ENCODE peak calls at places on chromosomes 6 and 20, in five cellular contexts. One of them, this sample, is unnamed.

GRCh38 chr6:53752856-53753255 is 41.9 kb upstream of the LRRC1 start:
- DNase-seq in IMR-90: peak; percentile 72
- DNase-seq in HCT116: no peak
- DNase-seq in SK-N-SH: no peak
- DNase-seq in neural progenitor cell: no peak
- DNase-seq in this sample: no peak

GRCh38 chr20:59776626-59777320 is 156.7 kb downstream of the SYCP2 start:
- DNase-seq in SK-N-SH: peak; percentile 7
- DNase-seq in IMR-90: no peak
- DNase-seq in HCT116: no peak
- DNase-seq in neural progenitor cell: no peak
- DNase-seq in this sample: no peak

GRCh38 chr6:36977470-36977941 is 8.5 kb downstream of the MTCH1 start:
- DNase-seq in HCT116: no peak
- DNase-seq in SK-N-SH: no peak
- DNase-seq in IMR-90: no peak
- DNase-seq in neural progenitor cell: peak; percentile 52
- DNase-seq in this sample: peak; percentile 67

GRCh38 chr20:38190936-38191371 is 25.9 kb upstream of the TGM2 start:
- DNase-seq in IMR-90: no peak
- DNase-seq in SK-N-SH: peak; percentile 80
- DNase-seq in neural progenitor cell: no peak
- DNase-seq in HCT116: no peak
- DNase-seq in this sample: no peak

GRCh38 chr6:37308084-37308817 is 45.5 kb upstream of the RNF8 start:
- DNase-seq in neural progenitor cell: no peak
- DNase-seq in HCT116: no peak
- DNase-seq in SK-N-SH: no peak
- DNase-seq in IMR-90: peak; percentile 76
- DNase-seq in this sample: no peak

GRCh38 chr6:31450736-31451135 is 47.2 kb upstream of the MICB start:
- DNase-seq in HCT116: no peak
- DNase-seq in IMR-90: no peak
- DNase-seq in SK-N-SH: no peak
- DNase-seq in neural progenitor cell: no peak
- DNase-seq in this sample: no peak

GRCh38 chr6:35500782-35501181 is 3.9 kb upstream of the TEAD3 start:
- DNase-seq in IMR-90: peak; percentile 76
- DNase-seq in SK-N-SH: no peak
- DNase-seq in HCT116: no peak
- DNase-seq in neural progenitor cell: no peak
- DNase-seq in this sample: peak; percentile 80

GRCh38 chr6:130070747-130071146 is 52.4 kb downstream of the L3MBTL3 start:
- DNase-seq in HCT116: no peak
- DNase-seq in neural progenitor cell: peak; percentile 7
- DNase-seq in IMR-90: no peak
- DNase-seq in SK-N-SH: peak; percentile 6
- DNase-seq in this sample: no peak

GRCh38 chr6:141809901-141810300 is 322.8 kb upstream of the GJE1 start:
- DNase-seq in SK-N-SH: no peak
- DNase-seq in IMR-90: peak; percentile 34
- DNase-seq in HCT116: no peak
- DNase-seq in neural progenitor cell: no peak
- DNase-seq in this sample: no peak

GRCh38 chr20:47144463-47144862 is 212.0 kb downstream of the ZMYND8 start:
- DNase-seq in neural progenitor cell: no peak
- DNase-seq in IMR-90: no peak
- DNase-seq in HCT116: no peak
- DNase-seq in SK-N-SH: no peak
- DNase-seq in this sample: no peak

GRCh38 chr20:20012517-20012916 is 4.6 kb upstream of the NAA20 start:
- DNase-seq in neural progenitor cell: no peak
- DNase-seq in IMR-90: no peak
- DNase-seq in SK-N-SH: no peak
- DNase-seq in HCT116: no peak
- DNase-seq in this sample: no peak

GRCh38 chr20:50513169-50514034 is 3.2 kb downstream of the PTPN1 start:
- DNase-seq in HCT116: no peak
- DNase-seq in neural progenitor cell: no peak
- DNase-seq in IMR-90: peak; percentile 80
- DNase-seq in SK-N-SH: no peak
- DNase-seq in this sample: no peak

GRCh38 chr6:31171931-31172882 is 1.7 kb upstream of the POU5F1 start:
- DNase-seq in IMR-90: no peak
- DNase-seq in HCT116: no peak
- DNase-seq in neural progenitor cell: peak; percentile 36
- DNase-seq in SK-N-SH: no peak
- DNase-seq in this sample: peak; percentile 83

GRCh38 chr6:18388942-18389341 is 1.8 kb downstream of the RNF144B start:
- DNase-seq in IMR-90: peak; percentile 77
- DNase-seq in SK-N-SH: no peak
- DNase-seq in neural progenitor cell: no peak
- DNase-seq in HCT116: no peak
- DNase-seq in this sample: peak; percentile 45

GRCh38 chr6:54112171-54112650 is 968 bp downstream of the MLIP start:
- DNase-seq in SK-N-SH: no peak
- DNase-seq in HCT116: no peak
- DNase-seq in neural progenitor cell: no peak
- DNase-seq in IMR-90: no peak
- DNase-seq in this sample: peak; percentile 13

GRCh38 chr20:51531141-51531710 is 11.3 kb downstream of the NFATC2 start:
- DNase-seq in SK-N-SH: no peak
- DNase-seq in IMR-90: peak; percentile 36
- DNase-seq in neural progenitor cell: no peak
- DNase-seq in HCT116: peak; percentile 76
- DNase-seq in this sample: no peak

GRCh38 chr6:139648430-139649000 is 274.1 kb upstream of the CITED2 start:
- DNase-seq in SK-N-SH: no peak
- DNase-seq in IMR-90: no peak
- DNase-seq in HCT116: no peak
- DNase-seq in neural progenitor cell: no peak
- DNase-seq in this sample: no peak

GRCh38 chr6:115591973-115592486 is 468.7 kb downstream of the FRK start:
- DNase-seq in neural progenitor cell: no peak
- DNase-seq in HCT116: no peak
- DNase-seq in SK-N-SH: no peak
- DNase-seq in IMR-90: peak; percentile 7
- DNase-seq in this sample: no peak

GRCh38 chr6:46452312-46452917 is 38.8 kb downstream of the RCAN2 start:
- DNase-seq in SK-N-SH: no peak
- DNase-seq in IMR-90: no peak
- DNase-seq in HCT116: no peak
- DNase-seq in neural progenitor cell: no peak
- DNase-seq in this sample: no peak

GRCh38 chr20:57241592-57241991 is 24.8 kb downstream of the BMP7 start:
- DNase-seq in HCT116: no peak
- DNase-seq in IMR-90: no peak
- DNase-seq in SK-N-SH: peak; percentile 78
- DNase-seq in neural progenitor cell: no peak
- DNase-seq in this sample: no peak

GRCh38 chr6:66599541-66599940 is 892.5 kb upstream of the EYS start:
- DNase-seq in IMR-90: no peak
- DNase-seq in neural progenitor cell: no peak
- DNase-seq in SK-N-SH: no peak
- DNase-seq in HCT116: no peak
- DNase-seq in this sample: no peak

GRCh38 chr6:50056242-50056641 is 6.5 kb upstream of the DEFB112 start:
- DNase-seq in IMR-90: no peak
- DNase-seq in neural progenitor cell: no peak
- DNase-seq in SK-N-SH: no peak
- DNase-seq in HCT116: no peak
- DNase-seq in this sample: no peak

GRCh38 chr20:41387433-41387832 is 20.8 kb upstream of the EMILIN3 start:
- DNase-seq in neural progenitor cell: peak; percentile 74
- DNase-seq in SK-N-SH: peak; percentile 58
- DNase-seq in HCT116: no peak
- DNase-seq in IMR-90: no peak
- DNase-seq in this sample: peak; percentile 61

DNA sequence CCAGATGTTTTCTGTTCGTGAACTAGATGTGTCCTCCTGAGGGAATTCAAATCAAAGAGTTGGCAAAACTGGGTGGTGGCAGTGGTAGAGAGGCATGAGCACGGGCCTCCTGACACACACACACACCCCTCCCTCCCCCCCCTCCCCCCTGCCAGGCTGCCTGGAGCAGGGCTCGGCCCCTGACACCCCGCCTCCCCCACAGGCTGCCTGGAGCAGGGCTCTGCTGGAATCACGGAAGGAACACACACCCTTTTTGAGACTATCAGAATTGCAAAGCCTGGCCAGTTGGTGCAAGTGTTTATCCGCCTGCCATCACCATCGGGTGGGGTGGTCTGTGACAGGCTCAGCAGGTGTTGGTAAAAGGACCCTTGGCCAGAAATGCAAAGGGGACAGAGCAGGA is 59.0 kb downstream of the FAM120B start:
- DNase-seq in SK-N-SH: peak; percentile 33
- DNase-seq in neural progenitor cell: no peak
- DNase-seq in HCT116: no peak
- DNase-seq in IMR-90: no peak
- DNase-seq in this sample: no peak
- H3K4me2 ChIP-seq in SK-N-SH: no peak overlapping the region
- H3K4me2 ChIP-seq in neural progenitor cell: no peak overlapping the region
- H3K4me2 ChIP-seq in HCT116: no peak overlapping the region
- H3K4me2 ChIP-seq in IMR-90: no peak overlapping the region
- H3K4me2 ChIP-seq in this sample: no peak overlapping the region

DNA sequence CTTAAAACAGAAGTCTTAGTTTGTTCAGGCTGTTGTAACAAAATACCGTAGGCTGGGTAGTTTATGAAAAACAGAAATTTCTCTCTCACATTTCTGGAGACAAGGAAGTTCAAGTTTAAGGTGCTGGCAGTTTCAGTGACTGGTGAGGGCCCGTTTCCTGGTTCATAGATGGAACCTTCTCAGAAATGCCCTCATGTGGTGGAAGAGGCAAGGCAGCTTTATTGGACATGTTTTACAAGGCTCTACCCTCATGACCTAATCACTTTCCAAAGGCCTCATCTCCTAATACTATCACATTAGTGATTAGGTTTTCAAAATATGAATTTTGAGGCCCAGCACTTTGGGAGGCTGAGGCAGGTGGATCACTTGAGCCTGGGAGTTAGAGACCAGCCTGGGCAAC is 2.4 kb downstream of the HEBP2 start:
- DNase-seq in neural progenitor cell: no peak
- DNase-seq in IMR-90: no peak
- DNase-seq in SK-N-SH: no peak
- DNase-seq in HCT116: no peak
- DNase-seq in this sample: no peak
- H3K4me2 ChIP-seq in neural progenitor cell: no peak overlapping the region
- H3K4me2 ChIP-seq in IMR-90: no peak overlapping the region
- H3K4me2 ChIP-seq in SK-N-SH: no peak overlapping the region
- H3K4me2 ChIP-seq in HCT116: no peak overlapping the region
- H3K4me2 ChIP-seq in this sample: no peak overlapping the region

GRCh38 chr6:90298459-90299053 is 1.9 kb upstream of the BACH2 start:
- DNase-seq in neural progenitor cell: no peak
- DNase-seq in HCT116: no peak
- DNase-seq in SK-N-SH: no peak
- DNase-seq in IMR-90: no peak
- DNase-seq in this sample: peak; percentile 30
- H3K4me2 ChIP-seq in neural progenitor cell: no peak overlapping the region
- H3K4me2 ChIP-seq in HCT116: no peak overlapping the region
- H3K4me2 ChIP-seq in SK-N-SH: no peak overlapping the region
- H3K4me2 ChIP-seq in IMR-90: no peak overlapping the region
- H3K4me2 ChIP-seq in this sample: no peak overlapping the region

DNA sequence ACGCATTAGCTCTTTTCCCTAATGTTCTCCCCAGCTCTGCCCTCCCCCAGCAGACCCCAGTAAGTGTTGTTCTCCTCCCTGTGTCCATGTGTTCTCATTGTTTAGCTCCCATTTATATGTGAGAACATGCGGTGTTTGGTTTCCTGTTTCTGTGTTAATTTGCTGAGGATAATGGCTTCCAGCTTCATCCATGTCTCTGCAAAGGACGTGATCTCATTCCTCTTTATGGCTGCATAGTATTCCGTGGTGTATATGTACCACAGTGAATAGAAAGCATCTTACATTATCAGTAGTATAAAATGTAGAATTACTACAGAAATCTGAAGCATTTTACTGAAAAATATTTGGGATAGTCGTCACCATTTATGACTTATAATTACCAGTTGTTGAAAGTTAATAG is 21.8 kb downstream of the HLA-DRA start:
- DNase-seq in neural progenitor cell: no peak
- DNase-seq in HCT116: no peak
- DNase-seq in SK-N-SH: no peak
- DNase-seq in IMR-90: no peak
- DNase-seq in this sample: no peak
- H3K4me2 ChIP-seq in neural progenitor cell: no peak overlapping the region
- H3K4me2 ChIP-seq in HCT116: no peak overlapping the region
- H3K4me2 ChIP-seq in SK-N-SH: no peak overlapping the region
- H3K4me2 ChIP-seq in IMR-90: no peak overlapping the region
- H3K4me2 ChIP-seq in this sample: no peak overlapping the region

GRCh38 chr6:95967594-95967993 is 48.2 kb upstream of the FUT9 start:
- DNase-seq in neural progenitor cell: no peak
- DNase-seq in IMR-90: no peak
- DNase-seq in HCT116: no peak
- DNase-seq in SK-N-SH: no peak
- DNase-seq in this sample: no peak
- H3K4me2 ChIP-seq in neural progenitor cell: no peak overlapping the region
- H3K4me2 ChIP-seq in IMR-90: no peak overlapping the region
- H3K4me2 ChIP-seq in HCT116: no peak overlapping the region
- H3K4me2 ChIP-seq in SK-N-SH: no peak overlapping the region
- H3K4me2 ChIP-seq in this sample: no peak overlapping the region

DNA sequence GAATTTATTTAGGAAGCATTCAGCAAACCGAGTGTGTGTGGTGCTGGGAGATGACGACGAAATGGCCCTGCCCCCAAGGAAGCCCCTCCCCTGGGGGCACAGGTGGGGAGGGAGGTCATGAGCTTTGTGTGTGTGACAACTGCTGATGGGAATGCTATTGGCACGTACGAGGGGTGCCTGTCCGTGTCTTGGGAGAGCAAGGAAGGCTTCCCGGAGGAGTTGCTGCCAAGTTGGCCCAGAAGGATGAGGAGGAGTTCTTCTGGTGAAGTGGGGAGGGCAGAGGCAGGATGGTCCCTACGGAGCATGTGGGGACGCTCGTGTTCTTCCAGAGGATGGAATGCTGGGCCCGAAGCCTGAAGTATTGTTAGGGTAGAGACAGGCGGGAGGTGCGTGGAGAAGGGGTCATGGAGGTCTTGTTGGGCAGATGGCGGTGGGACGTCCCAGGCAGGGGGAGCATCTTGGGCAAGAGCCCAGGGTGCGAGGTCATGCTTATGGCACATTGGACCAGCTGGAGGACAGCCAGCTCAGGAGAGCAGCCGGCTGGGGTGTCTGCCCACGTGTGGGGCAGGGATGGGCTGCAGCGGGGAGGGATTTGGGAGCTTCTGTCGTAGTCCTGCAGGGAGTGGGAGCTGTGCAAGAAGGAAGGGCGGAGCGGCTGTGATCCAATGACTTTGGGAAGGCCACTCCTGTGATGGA is 46.1 kb downstream of the SYNJ2 start:
- DNase-seq in IMR-90: no peak
- DNase-seq in neural progenitor cell: no peak
- DNase-seq in SK-N-SH: no peak
- DNase-seq in HCT116: no peak
- DNase-seq in this sample: peak; percentile 64
- H3K4me2 ChIP-seq in IMR-90: no peak overlapping the region
- H3K4me2 ChIP-seq in neural progenitor cell: no peak overlapping the region
- H3K4me2 ChIP-seq in SK-N-SH: peak overlapping the region; percentile 63
- H3K4me2 ChIP-seq in HCT116: no peak overlapping the region
- H3K4me2 ChIP-seq in this sample: no peak overlapping the region